ENCODE peak calls at places on chromosomes 7 and 10, in seven cellular contexts. Q is H1, I is mesendoderm, M is IMR-90, Y is H9, G is mesenchymal stem cell, F is trophoblast cell. H is an unnamed sample.

GRCh38 chr7:7861211-7861633 is 107.4 kb upstream of the GLCCI1 start:
- DNase-seq in Q (no peak), I (no peak), M (peak), Y (no peak), G (peak), F (no peak), H (no peak)

GRCh38 chr10:78371118-78371517 is 337.5 kb downstream of the RPS24 start:
- DNase-seq in Q (no peak), I (peak), M (no peak), Y (no peak), G (no peak), F (no peak), H (no peak)

GRCh38 chr10:76576276-76576962 is 1061.2 kb downstream of the KCNMA1 start:
- DNase-seq in Q (no peak), I (no peak), M (peak), Y (no peak), G (peak), F (no peak), H (no peak)

GRCh38 chr7:102125127-102125561 is 161.5 kb upstream of the SH2B2 start:
- DNase-seq in Q (peak), I (peak), M (peak), Y (peak), G (peak), F (peak), H (no peak)

GRCh38 chr10:24793648-24794379 is 70.1 kb upstream of the ARHGAP21 start:
- DNase-seq in Q (no peak), I (no peak), M (peak), Y (no peak), G (no peak), F (no peak), H (no peak)

GRCh38 chr7:30146127-30146612 is 11.4 kb downstream of the MTURN start:
- DNase-seq in Q (no peak), I (peak), M (no peak), Y (no peak), G (peak), F (no peak), H (no peak)

GRCh38 chr7:76069238-76069638 is 21.3 kb downstream of the MDH2 start:
- DNase-seq in Q (peak), I (peak), M (peak), Y (peak), G (peak), F (peak), H (no peak)

GRCh38 chr10:74593470-74593869 is 232.9 kb upstream of the KAT6B start:
- DNase-seq in Q (no peak), I (no peak), M (peak), Y (no peak), G (peak), F (no peak), H (no peak)

GRCh38 chr7:77954773-77955562 is 156.4 kb downstream of the PHTF2 start:
- DNase-seq in Q (no peak), I (no peak), M (peak), Y (no peak), G (peak), F (no peak), H (no peak)

GRCh38 chr7:77959080-77959479 is 160.5 kb downstream of the PHTF2 start:
- DNase-seq in Q (no peak), I (no peak), M (no peak), Y (no peak), G (no peak), F (no peak), H (no peak)

GRCh38 chr7:77958436-77958835 is 159.9 kb downstream of the PHTF2 start:
- DNase-seq in Q (no peak), I (no peak), M (no peak), Y (no peak), G (no peak), F (no peak), H (no peak)
- H2BK5ac ChIP-seq in Q (no peak), I (no peak), M (no peak), Y (no peak), G (no peak), F (no peak), H (no peak)

DNA sequence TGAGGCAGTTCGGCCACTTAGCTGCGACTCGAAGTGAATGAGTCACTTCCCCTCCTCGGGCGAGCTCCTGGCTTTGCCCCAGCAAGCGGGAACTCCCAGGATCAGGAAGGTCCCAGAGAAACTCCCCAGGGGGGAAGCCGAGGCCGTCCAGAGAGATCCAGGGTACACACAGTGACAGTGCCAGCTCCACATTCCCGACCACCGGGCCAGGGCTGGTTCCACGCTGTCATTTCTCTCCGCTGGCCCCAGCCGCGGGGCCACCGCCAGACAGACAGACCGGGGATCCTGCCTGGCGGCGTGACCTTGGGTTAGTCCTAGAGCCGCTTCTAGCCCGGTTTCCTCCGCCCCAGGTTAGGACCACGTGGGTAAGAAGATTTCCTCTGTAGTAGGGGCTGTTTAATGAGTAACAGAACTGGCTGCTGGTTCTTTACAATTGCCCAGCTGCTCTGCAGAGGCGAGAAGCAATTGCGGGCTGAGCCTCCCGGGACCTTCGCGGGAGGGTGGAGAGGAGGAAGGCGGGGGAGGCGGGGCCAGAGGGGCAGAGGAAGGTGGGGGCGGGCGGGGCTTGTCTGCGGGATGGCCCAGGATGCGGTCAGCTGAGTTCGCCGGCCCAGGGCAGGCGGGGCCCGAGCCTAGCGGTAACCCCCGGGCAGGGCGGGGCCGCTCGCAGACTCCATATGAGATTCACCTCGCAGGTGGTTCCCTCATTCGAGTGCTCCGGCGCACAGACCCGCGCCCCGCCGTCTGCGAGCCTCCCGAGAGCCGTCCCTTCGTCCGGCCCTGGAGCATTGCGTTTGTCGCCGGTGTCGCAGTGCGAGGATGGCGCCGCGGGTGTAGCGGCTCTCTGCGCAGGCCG is at the start of gene UPP1:
- DNase-seq in Q (no peak), I (peak), M (peak), Y (peak), G (peak), F (peak), H (peak)
- H2BK5ac ChIP-seq in Q (peak), I (peak), M (peak), Y (no peak), G (peak), F (peak), H (peak)

GRCh38 chr7:130476287-130477001 is 15.4 kb upstream of the MEST start:
- DNase-seq in Q (no peak), I (no peak), M (peak), Y (no peak), G (no peak), F (no peak), H (no peak)
- H2BK5ac ChIP-seq in Q (no peak), I (no peak), M (no peak), Y (no peak), G (no peak), F (no peak), H (no peak)

GRCh38 chr10:70317943-70318318 is 34.1 kb upstream of the NPFFR1 start:
- DNase-seq in Q (no peak), I (no peak), M (no peak), Y (no peak), G (no peak), F (no peak), H (no peak)
- H2BK5ac ChIP-seq in Q (no peak), I (no peak), M (no peak), Y (no peak), G (no peak), F (no peak), H (no peak)

H was measured in neuronal stem cell.